ENCODE peak calls at places on chromosomes 11 and 22, in seven cellular contexts. A, R, N, E, G, H and T are unnamed samples.

GRCh38 chr11:78715639-78716311 is 141.1 kb upstream of the NARS2 start:
- DNase-seq in N (no peak), G (no peak), E (peak; percentile 38), A (peak; percentile 79), H (peak; percentile 75), R (peak; percentile 21), T (peak; percentile 66)

GRCh38 chr11:11963842-11964773 is 44.3 kb downstream of the DKK3 start:
- DNase-seq in N (no peak), H (no peak), G (no peak), A (no peak), E (no peak), R (no peak), T (no peak)

GRCh38 chr11:130478204-130478701 is 29.8 kb downstream of the ADAMTS15 start:
- DNase-seq in N (no peak), A (no peak), E (peak; percentile 82), G (peak; percentile 91), H (no peak), R (peak; percentile 95), T (no peak)

GRCh38 chr22:26054846-26055245 is 114.4 kb upstream of the SEZ6L start:
- DNase-seq in E (no peak), R (no peak), N (no peak), A (no peak), H (no peak), G (no peak), T (no peak)

GRCh38 chr11:122099345-122100045 is 16.5 kb downstream of the BLID start:
- DNase-seq in E (no peak), H (no peak), R (peak; percentile 73), A (no peak), N (no peak), G (peak; percentile 23), T (no peak)

GRCh38 chr11:70727899-70728620 is 329.7 kb downstream of the CTTN start:
- DNase-seq in E (no peak), R (no peak), N (peak; percentile 18), H (peak; percentile 34), A (no peak), G (no peak), T (peak; percentile 24)

GRCh38 chr22:22702159-22702873 is 57.9 kb downstream of the GGTLC2 start:
- DNase-seq in G (no peak), N (no peak), R (no peak), E (no peak), A (no peak), H (no peak), T (no peak)

GRCh38 chr22:26751217-26751616 is 93.8 kb downstream of the MIAT start:
- DNase-seq in N (no peak), E (no peak), R (peak; percentile 61), H (no peak), A (no peak), G (no peak), T (no peak)

GRCh38 chr11:75469785-75470405 is 36.9 kb upstream of the KLHL35 start:
- DNase-seq in N (no peak), A (no peak), H (no peak), G (no peak), E (no peak), R (no peak), T (no peak)

GRCh38 chr11:72576196-72576595 is 98.0 kb downstream of the PDE2A start:
- DNase-seq in G (no peak), A (no peak), R (no peak), E (no peak), N (no peak), H (peak; percentile 34), T (no peak)

GRCh38 chr11:34654491-34655334 is 33.8 kb downstream of the EHF start:
- DNase-seq in G (no peak), E (peak; percentile 74), H (peak; percentile 88), A (no peak), R (peak; percentile 75), N (no peak), T (peak; percentile 87)

GRCh38 chr22:25582946-25583345 is 18.5 kb downstream of the GRK3 start:
- DNase-seq in G (no peak), H (no peak), E (no peak), R (peak; percentile 23), A (no peak), N (no peak), T (no peak)

GRCh38 chr11:118757881-118758399 is 33.0 kb downstream of the DDX6 start:
- DNase-seq in H (no peak), R (no peak), E (no peak), G (no peak), N (no peak), A (no peak), T (no peak)

GRCh38 chr11:18245396-18245795 is 3.1 kb downstream of the SAA2 start:
- DNase-seq in N (no peak), A (no peak), R (no peak), E (no peak), G (no peak), H (no peak), T (no peak)

GRCh38 chr11:12683857-12684256 is 9.6 kb downstream of the TEAD1 start:
- DNase-seq in G (no peak), H (no peak), A (no peak), N (no peak), R (no peak), E (no peak), T (no peak)

GRCh38 chr11:79415411-79415810 is 25.4 kb downstream of the TENM4 start:
- DNase-seq in R (no peak), G (no peak), N (no peak), A (no peak), H (no peak), E (no peak), T (no peak)

GRCh38 chr11:10878408-10879214 is 20.8 kb upstream of the ZBED5 start:
- DNase-seq in H (no peak), G (no peak), A (no peak), R (peak; percentile 84), N (no peak), E (no peak), T (no peak)

GRCh38 chr22:29997516-29997915 is 82.7 kb upstream of the HORMAD2 start:
- DNase-seq in N (no peak), G (no peak), A (no peak), H (no peak), E (no peak), R (no peak), T (no peak)

GRCh38 chr22:44448271-44448780 is 49.7 kb downstream of the RTL6 start:
- DNase-seq in R (peak; percentile 97), A (peak; percentile 61), H (peak; percentile 55), N (no peak), G (peak; percentile 67), E (peak; percentile 72), T (no peak)

GRCh38 chr22:33537059-33537458 is 383.2 kb downstream of the LARGE1 start:
- DNase-seq in E (no peak), G (no peak), A (no peak), H (no peak), N (no peak), R (no peak), T (no peak)

GRCh38 chr22:20479612-20480196 is 15.9 kb downstream of the KLHL22 start:
- DNase-seq in R (peak; percentile 29), H (no peak), E (no peak), G (no peak), N (no peak), A (no peak), T (no peak)

GRCh38 chr11:70002433-70002832 is 75.7 kb upstream of the ANO1 start:
- DNase-seq in E (no peak), H (no peak), R (no peak), A (no peak), G (no peak), N (no peak), T (no peak)

GRCh38 chr11:369336-370018 is at the start of gene B4GALNT4:
- DNase-seq in N (no peak), R (peak; percentile 41), H (no peak), A (peak; percentile 72), E (no peak), G (peak; percentile 65), T (peak; percentile 22)

GRCh38 chr11:83724704-83725114 is 438.5 kb upstream of the CCDC90B start:
- DNase-seq in R (peak; percentile 28), E (no peak), H (peak; percentile 67), G (peak; percentile 22), A (no peak), N (no peak), T (peak; percentile 45)

GRCh38 chr11:15106201-15106965 is 8.3 kb upstream of the INSC start:
- DNase-seq in E (no peak), H (no peak), R (peak; percentile 43), A (no peak), N (no peak), G (no peak), T (no peak)
- H3K4me1 ChIP-seq in E (no peaks in the 10 kb centered on the region), H (no peaks in the 10 kb centered on the region), R (no peaks in the 10 kb centered on the region), A (no peaks in the 10 kb centered on the region), N (no peaks in the 10 kb centered on the region), G (no peaks in the 10 kb centered on the region), T (no peaks in the 10 kb centered on the region)

GRCh38 chr11:62880803-62881578 is at the start of gene SLC3A2:
- DNase-seq in R (peak; percentile 92), N (peak; percentile 89), A (peak; percentile 97), G (peak; percentile 90), H (peak; percentile 96), E (peak; percentile 81), T (peak; percentile 93)
- H3K36me3 ChIP-seq in R (peaks cover 33% of the 10 kb centered on the region), N (peaks cover 39% of the 10 kb centered on the region), A (no peaks in the 10 kb centered on the region), G (no peaks in the 10 kb centered on the region), H (peaks cover 36% of the 10 kb centered on the region), E (peaks cover 38% of the 10 kb centered on the region), T (peaks cover 37% of the 10 kb centered on the region)

DNA sequence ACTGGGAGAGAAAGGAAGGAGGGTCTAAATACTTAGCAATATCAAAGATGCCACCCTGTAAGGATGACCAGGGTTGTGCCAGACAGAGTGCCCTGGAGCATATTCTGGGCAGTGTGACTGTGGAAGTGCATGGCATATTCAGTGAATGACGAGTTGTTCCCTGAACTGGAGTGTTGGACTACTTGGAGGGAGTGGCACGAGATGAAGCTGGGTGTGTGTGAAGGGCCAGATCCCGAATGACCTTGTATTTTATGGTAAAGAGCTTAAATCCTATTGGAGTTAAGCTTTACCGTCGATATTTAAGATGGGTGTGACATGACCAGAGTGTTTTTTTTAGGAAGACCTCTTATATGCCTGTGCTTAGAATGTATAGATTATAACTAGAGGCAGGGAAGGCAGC is 48.8 kb downstream of the STIM1 start:
- DNase-seq in R (no peak), G (no peak), A (no peak), E (no peak), H (no peak), N (no peak), T (no peak)
- H3K4me1 ChIP-seq in R (no peaks in the 10 kb centered on the region), G (peaks cover 11% of the 10 kb centered on the region), A (peaks cover 4% of the 10 kb centered on the region), E (no peaks in the 10 kb centered on the region), H (peaks cover 50% of the 10 kb centered on the region), N (peaks cover 79% of the 10 kb centered on the region), T (peaks cover 53% of the 10 kb centered on the region)

DNA sequence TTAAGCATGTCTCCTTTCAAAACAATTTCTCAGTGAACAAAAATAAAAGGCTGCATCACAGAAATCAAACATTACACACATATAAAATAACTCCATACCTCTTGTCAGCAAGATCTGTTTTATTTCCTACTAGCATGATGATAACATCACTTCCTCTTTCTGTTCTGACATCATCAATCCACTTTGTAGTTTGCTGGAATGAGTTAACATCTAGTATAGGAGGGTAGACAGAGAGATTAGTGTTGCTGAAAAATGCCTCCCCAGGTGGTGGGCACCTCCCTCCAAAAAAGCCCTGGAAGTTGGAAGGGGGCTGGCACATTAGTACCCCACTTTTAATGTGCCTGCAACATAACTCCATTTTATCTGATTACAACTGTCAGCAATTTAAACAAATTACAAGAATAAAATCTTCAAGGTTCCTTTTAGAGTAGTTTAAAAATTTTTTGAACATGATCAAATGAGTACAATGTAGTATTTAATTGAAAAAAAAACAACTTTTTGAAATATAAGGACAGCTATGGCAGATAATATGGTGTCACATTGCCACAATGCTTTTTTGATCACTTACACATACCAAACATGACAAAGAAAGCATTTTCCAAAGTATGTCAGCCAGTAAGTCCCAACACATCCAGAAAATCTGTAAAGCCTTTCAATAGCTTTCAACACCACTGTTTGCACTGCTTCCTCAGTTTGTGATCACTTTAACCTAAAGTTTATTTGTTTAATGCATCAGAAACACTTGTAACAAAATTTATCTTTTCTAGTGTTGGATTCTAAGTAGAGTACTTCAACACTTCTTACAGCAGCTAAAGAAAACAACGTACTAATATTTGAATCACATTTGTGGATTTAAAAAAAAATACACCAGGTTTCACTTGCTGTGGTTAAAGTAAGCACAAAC is 44.5 kb downstream of the RAB6A start:
- DNase-seq in G (no peak), R (peak; percentile 5), H (no peak), N (no peak), E (no peak), A (no peak), T (no peak)
- H3K36me3 ChIP-seq in G (no peaks in the 10 kb centered on the region), R (peaks cover 7% of the 10 kb centered on the region), H (peaks cover 63% of the 10 kb centered on the region), N (no peaks in the 10 kb centered on the region), E (peaks cover 17% of the 10 kb centered on the region), A (no peaks in the 10 kb centered on the region), T (peaks cover 70% of the 10 kb centered on the region)